ENCODE peak calls at places on chromosomes 2 and 18, in nine cellular contexts. One of them, this sample, is unnamed.

GRCh38 chr2:229407170-229407569 is 136.1 kb upstream of the PID1 start:
- DNase-seq in NCI-H524: no peak
- DNase-seq in SW480: peak
- DNase-seq in mucosa of gallbladder: peak
- DNase-seq in ACHN: peak
- DNase-seq in NCI-H1694: no peak
- DNase-seq in HTR-8/SVneo: no peak
- DNase-seq in osteocyte: no peak
- DNase-seq in activated T-cell treated with anti-CD3 and anti-CD28 coated beads for 48 hours: no peak
- DNase-seq in this sample: no peak

GRCh38 chr2:74242354-74243071 is 44.1 kb downstream of the MTHFD2 start:
- DNase-seq in NCI-H524: no peak
- DNase-seq in SW480: no peak
- DNase-seq in mucosa of gallbladder: no peak
- DNase-seq in ACHN: no peak
- DNase-seq in NCI-H1694: no peak
- DNase-seq in HTR-8/SVneo: no peak
- DNase-seq in osteocyte: no peak
- DNase-seq in activated T-cell treated with anti-CD3 and anti-CD28 coated beads for 48 hours: no peak
- DNase-seq in this sample: no peak

GRCh38 chr2:173843526-173843925 is 121.6 kb downstream of the SP3 start:
- DNase-seq in NCI-H524: no peak
- DNase-seq in SW480: no peak
- DNase-seq in mucosa of gallbladder: no peak
- DNase-seq in ACHN: no peak
- DNase-seq in NCI-H1694: no peak
- DNase-seq in HTR-8/SVneo: no peak
- DNase-seq in osteocyte: no peak
- DNase-seq in activated T-cell treated with anti-CD3 and anti-CD28 coated beads for 48 hours: no peak
- DNase-seq in this sample: no peak

GRCh38 chr2:8409461-8410260 is 272.2 kb upstream of the ID2 start:
- DNase-seq in NCI-H524: no peak
- DNase-seq in SW480: no peak
- DNase-seq in mucosa of gallbladder: no peak
- DNase-seq in ACHN: no peak
- DNase-seq in NCI-H1694: no peak
- DNase-seq in HTR-8/SVneo: no peak
- DNase-seq in osteocyte: no peak
- DNase-seq in activated T-cell treated with anti-CD3 and anti-CD28 coated beads for 48 hours: no peak
- DNase-seq in this sample: no peak

GRCh38 chr2:863732-864450 is 86.8 kb upstream of the SNTG2 start:
- DNase-seq in NCI-H524: no peak
- DNase-seq in SW480: no peak
- DNase-seq in mucosa of gallbladder: no peak
- DNase-seq in ACHN: no peak
- DNase-seq in NCI-H1694: no peak
- DNase-seq in HTR-8/SVneo: no peak
- DNase-seq in osteocyte: peak
- DNase-seq in activated T-cell treated with anti-CD3 and anti-CD28 coated beads for 48 hours: no peak
- DNase-seq in this sample: no peak

GRCh38 chr18:45557296-45557695 is 58.0 kb upstream of the SLC14A2 start:
- DNase-seq in NCI-H524: no peak
- DNase-seq in SW480: no peak
- DNase-seq in mucosa of gallbladder: no peak
- DNase-seq in ACHN: no peak
- DNase-seq in NCI-H1694: no peak
- DNase-seq in HTR-8/SVneo: no peak
- DNase-seq in osteocyte: no peak
- DNase-seq in activated T-cell treated with anti-CD3 and anti-CD28 coated beads for 48 hours: no peak
- DNase-seq in this sample: no peak

GRCh38 chr2:29066271-29066860 is 8.0 kb downstream of the PCARE start:
- DNase-seq in NCI-H524: no peak
- DNase-seq in SW480: no peak
- DNase-seq in mucosa of gallbladder: no peak
- DNase-seq in ACHN: no peak
- DNase-seq in NCI-H1694: no peak
- DNase-seq in HTR-8/SVneo: no peak
- DNase-seq in osteocyte: no peak
- DNase-seq in activated T-cell treated with anti-CD3 and anti-CD28 coated beads for 48 hours: no peak
- DNase-seq in this sample: no peak

GRCh38 chr2:181742908-181743722 is 62.8 kb upstream of the NEUROD1 start:
- DNase-seq in NCI-H524: peak
- DNase-seq in SW480: peak
- DNase-seq in mucosa of gallbladder: peak
- DNase-seq in ACHN: peak
- DNase-seq in NCI-H1694: peak
- DNase-seq in HTR-8/SVneo: peak
- DNase-seq in osteocyte: no peak
- DNase-seq in activated T-cell treated with anti-CD3 and anti-CD28 coated beads for 48 hours: no peak
- DNase-seq in this sample: peak

GRCh38 chr18:58895385-58895784 is 30.7 kb downstream of the ZNF532 start:
- DNase-seq in NCI-H524: no peak
- DNase-seq in SW480: no peak
- DNase-seq in mucosa of gallbladder: no peak
- DNase-seq in ACHN: no peak
- DNase-seq in NCI-H1694: no peak
- DNase-seq in HTR-8/SVneo: no peak
- DNase-seq in osteocyte: no peak
- DNase-seq in activated T-cell treated with anti-CD3 and anti-CD28 coated beads for 48 hours: no peak
- DNase-seq in this sample: no peak